ENCODE peak calls at places on chromosomes 3 and 15, in six cellular contexts. Q is body of pancreas, X is heart left ventricle, F is upper lobe of left lung, Z is Peyer's patch, N is ovary. V is an unnamed sample.

GRCh38 chr15:29674661-29675533 is 147.4 kb downstream of the TJP1 start:
- DNase-seq in Q (peak; percentile 77), X (peak; percentile 73), F (peak; percentile 75), Z (peak; percentile 88), N (peak; percentile 56), V (no peak)

GRCh38 chr3:175207361-175207760 is 348.2 kb downstream of the NAALADL2 start:
- DNase-seq in Q (no peak), X (no peak), F (no peak), Z (no peak), N (no peak), V (no peak)

GRCh38 chr3:155307183-155307582 is 13.7 kb upstream of the STRIT1 start:
- DNase-seq in Q (no peak), X (no peak), F (no peak), Z (no peak), N (no peak), V (no peak)

GRCh38 chr3:170506556-170506955 is 79.3 kb downstream of the SLC7A14 start:
- DNase-seq in Q (no peak), X (no peak), F (no peak), Z (no peak), N (no peak), V (no peak)

GRCh38 chr3:89571707-89572106 is 464.3 kb downstream of the EPHA3 start:
- DNase-seq in Q (no peak), X (peak; percentile 57), F (no peak), Z (no peak), N (peak; percentile 13), V (no peak)

GRCh38 chr15:80191897-80192595 is 39.2 kb downstream of the FAH start:
- DNase-seq in Q (no peak), X (no peak), F (no peak), Z (no peak), N (no peak), V (no peak)

GRCh38 chr15:61794276-61794675 is 266.0 kb downstream of the VPS13C start:
- DNase-seq in Q (no peak), X (no peak), F (no peak), Z (no peak), N (no peak), V (no peak)

GRCh38 chr3:116863842-116864626 is 154.5 kb downstream of the TUSC7 start:
- DNase-seq in Q (no peak), X (no peak), F (no peak), Z (no peak), N (no peak), V (peak; percentile 14)

GRCh38 chr15:57316451-57316850 is 59.9 kb upstream of the CGNL1 start:
- DNase-seq in Q (no peak), X (no peak), F (no peak), Z (no peak), N (no peak), V (no peak)

GRCh38 chr15:70259640-70260066 is 161.9 kb upstream of the TLE3 start:
- DNase-seq in Q (no peak), X (no peak), F (no peak), Z (no peak), N (no peak), V (no peak)

GRCh38 chr15:77266708-77267387 is 153.1 kb downstream of the PEAK1 start:
- DNase-seq in Q (no peak), X (no peak), F (no peak), Z (no peak), N (no peak), V (no peak)

GRCh38 chr3:173479301-173479700 is 81.8 kb downstream of the NLGN1 start:
- DNase-seq in Q (no peak), X (no peak), F (no peak), Z (no peak), N (no peak), V (no peak)

GRCh38 chr3:111859974-111860859 is 1.2 kb downstream of the PHLDB2 start:
- DNase-seq in Q (peak; percentile 74), X (peak; percentile 82), F (peak; percentile 82), Z (peak; percentile 89), N (peak; percentile 67), V (peak; percentile 83)
- TF ChIP-seq POLR2A in Q (peak; percentile 81), X (peak; percentile 65), F (no peak), Z (no peak), N (peak; percentile 53), V (no peak)

GRCh38 chr3:156664285-156665178 is 9.9 kb upstream of the TIPARP start:
- DNase-seq in Q (no peak), X (no peak), F (no peak), Z (no peak), N (no peak), V (no peak)
- H3K27ac ChIP-seq in Q (no peak overlapping the region), X (no peak overlapping the region), F (no peak overlapping the region), Z (peak overlapping the region; percentile 20), N (no peak overlapping the region), V (peak overlapping the region; percentile 41)

GRCh38 chr3:63655519-63655918 is 3.0 kb downstream of the SNTN start:
- DNase-seq in Q (no peak), X (no peak), F (no peak), Z (no peak), N (no peak), V (no peak)

GRCh38 chr3:63654246-63654645 is 1.8 kb downstream of the SNTN start:
- DNase-seq in Q (no peak), X (no peak), F (no peak), Z (no peak), N (no peak), V (no peak)

GRCh38 chr3:63654931-63655330 is 2.5 kb downstream of the SNTN start:
- DNase-seq in Q (no peak), X (no peak), F (no peak), Z (no peak), N (no peak), V (no peak)

GRCh38 chr3:63656791-63657190 is 4.3 kb downstream of the SNTN start:
- DNase-seq in Q (no peak), X (no peak), F (no peak), Z (no peak), N (no peak), V (no peak)

DNA sequence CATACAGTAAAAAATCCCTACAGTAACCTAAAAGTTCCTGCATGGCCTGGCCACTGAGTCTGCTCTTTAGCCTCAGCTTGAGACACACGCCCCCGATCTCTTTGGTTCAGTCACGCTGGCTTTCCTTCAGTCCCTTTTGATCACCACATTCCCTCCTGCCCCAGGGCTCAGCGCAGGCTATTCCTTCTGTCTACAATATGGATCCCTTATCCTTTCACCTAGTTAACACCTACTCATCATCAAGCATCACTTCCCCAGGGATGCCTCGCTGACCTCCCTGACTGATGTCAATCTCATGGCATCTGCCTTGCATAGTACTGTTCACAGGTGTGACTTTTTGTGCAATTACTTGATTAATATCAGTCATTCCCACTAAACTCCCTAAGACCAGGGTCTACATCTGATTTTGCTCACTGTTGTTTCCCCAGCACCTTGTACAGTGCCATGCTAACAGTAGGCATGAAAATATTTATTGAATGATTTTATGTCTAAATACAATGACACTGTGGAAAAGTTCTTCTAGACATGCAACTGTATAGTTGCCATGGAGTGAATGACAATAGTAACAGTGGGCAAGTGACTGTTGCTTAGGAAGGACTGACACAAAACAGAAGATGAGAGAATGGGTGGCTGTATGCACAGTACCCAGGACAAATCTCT is at the start of gene SNTN:
- DNase-seq in Q (no peak), X (no peak), F (no peak), Z (no peak), N (no peak), V (no peak)
- TF ChIP-seq POLR2A in Q (no peak), X (no peak), F (no peak), Z (no peak), N (no peak), V (no peak)

DNA sequence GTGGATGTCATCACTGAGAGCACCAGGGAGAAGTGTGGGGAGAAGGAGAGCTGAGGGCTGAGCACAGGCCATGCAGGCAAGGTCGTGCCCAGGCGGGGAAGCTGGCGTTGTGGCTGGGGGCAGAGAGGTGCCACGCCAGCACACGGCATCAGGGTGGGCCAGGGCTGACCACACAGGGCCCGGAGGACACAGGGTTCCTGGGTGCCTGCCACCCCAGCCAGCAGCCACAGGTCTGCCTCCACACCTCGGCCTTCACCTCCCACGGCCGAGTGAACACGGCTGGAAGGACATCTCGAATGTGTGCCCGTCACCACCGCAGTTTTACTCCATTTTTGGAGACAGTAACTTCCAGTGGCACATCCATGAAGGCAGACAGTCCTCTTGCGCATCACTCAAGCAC is 77.1 kb downstream of the ATP10A start:
- DNase-seq in Q (no peak), X (no peak), F (no peak), Z (no peak), N (no peak), V (no peak)
- H3K27ac ChIP-seq in Q (no peak overlapping the region), X (no peak overlapping the region), F (no peak overlapping the region), Z (no peak overlapping the region), N (no peak overlapping the region), V (no peak overlapping the region)

V was measured in tibial nerve.